ENCODE peak calls at places on chromosomes 6 and 20, in five cellular contexts. F, T, J, U and H are unnamed samples.
A peak's percentile ranks its signal among the peaks of the same experiment; 100 is the strongest.

GRCh38 chr6:26158581-26159416 is 71.6 kb downstream of the HFE start:
- DNase-seq in F (peak; percentile 72), T (peak; percentile 59), J (no peak), U (peak; percentile 59), H (peak; percentile 60)

GRCh38 chr6:72825265-72825918 is 203.5 kb downstream of the KCNQ5 start:
- DNase-seq in F (no peak), T (no peak), J (no peak), U (peak; percentile 73), H (no peak)

GRCh38 chr6:25640446-25640845 is 11.6 kb upstream of the SCGN start:
- DNase-seq in F (peak; percentile 12), T (no peak), J (no peak), U (no peak), H (no peak)

GRCh38 chr6:157406666-157407065 is 25.7 kb downstream of the ZDHHC14 start:
- DNase-seq in F (no peak), T (no peak), J (no peak), U (no peak), H (no peak)

GRCh38 chr6:113690255-113690956 is 166.7 kb upstream of the MARCKS start:
- DNase-seq in F (no peak), T (no peak), J (no peak), U (peak; percentile 90), H (peak; percentile 84)

GRCh38 chr20:46056970-46057855 is 28.2 kb downstream of the SLC12A5 start:
- DNase-seq in F (peak; percentile 57), T (no peak), J (peak; percentile 20), U (peak; percentile 57), H (peak; percentile 86)

GRCh38 chr6:113397229-113397628 is 459.9 kb upstream of the MARCKS start:
- DNase-seq in F (no peak), T (no peak), J (no peak), U (peak; percentile 43), H (no peak)

GRCh38 chr6:5334341-5334740 is 73.0 kb downstream of the FARS2 start:
- DNase-seq in F (no peak), T (no peak), J (no peak), U (peak; percentile 3), H (peak; percentile 7)

GRCh38 chr20:51156041-51156795 is 133.3 kb upstream of the KCNG1 start:
- DNase-seq in F (no peak), T (no peak), J (no peak), U (peak; percentile 93), H (peak; percentile 69)

GRCh38 chr20:25238319-25239037 is 9.4 kb upstream of the PYGB start:
- DNase-seq in F (no peak), T (no peak), J (no peak), U (peak; percentile 54), H (no peak)

GRCh38 chr6:49856282-49856681 is 10.1 kb downstream of the CRISP1 start:
- DNase-seq in F (no peak), T (no peak), J (no peak), U (no peak), H (no peak)

GRCh38 chr6:119348308-119349040 is 1.1 kb downstream of the MAN1A1 start:
- DNase-seq in F (peak; percentile 32), T (peak; percentile 92), J (no peak), U (no peak), H (peak; percentile 39)

GRCh38 chr6:53269827-53270226 is 78.9 kb downstream of the ELOVL5 start:
- DNase-seq in F (no peak), T (no peak), J (no peak), U (no peak), H (no peak)

GRCh38 chr6:22980446-22980845 is 411.1 kb downstream of the HDGFL1 start:
- DNase-seq in F (no peak), T (no peak), J (no peak), U (peak; percentile 7), H (peak; percentile 25)

GRCh38 chr6:152471459-152472070 is 165.6 kb downstream of the SYNE1 start:
- DNase-seq in F (peak; percentile 41), T (no peak), J (no peak), U (no peak), H (no peak)

GRCh38 chr6:154219250-154219649 is 137.4 kb downstream of the IPCEF1 start:
- DNase-seq in F (no peak), T (no peak), J (no peak), U (no peak), H (no peak)

GRCh38 chr20:46060301-46060881 is 29.4 kb downstream of the NCOA5 start:
- DNase-seq in F (no peak), T (no peak), J (no peak), U (peak; percentile 10), H (no peak)

GRCh38 chr20:44309763-44310663 is 989 bp downstream of the FITM2 start:
- DNase-seq in F (peak; percentile 47), T (no peak), J (no peak), U (peak; percentile 74), H (peak; percentile 91)

GRCh38 chr6:111477481-111477938 is 5.5 kb downstream of the REV3L start:
- DNase-seq in F (no peak), T (no peak), J (no peak), U (no peak), H (no peak)

GRCh38 chr6:29845405-29846006 is 17.9 kb downstream of the HLA-G start:
- DNase-seq in F (no peak), T (no peak), J (no peak), U (no peak), H (no peak)

GRCh38 chr6:73302339-73302738 is 39.3 kb upstream of the KHDC1 start:
- DNase-seq in F (no peak), T (no peak), J (no peak), U (no peak), H (no peak)

GRCh38 chr20:4666001-4666470 is 55.7 kb upstream of the PRND start:
- DNase-seq in F (no peak), T (no peak), J (no peak), U (peak; percentile 51), H (no peak)

GRCh38 chr6:168120390-168121307 is 41.6 kb upstream of the FRMD1 start:
- DNase-seq in F (no peak), T (no peak), J (no peak), U (no peak), H (no peak)

GRCh38 chr6:72784581-72784980 is 162.7 kb downstream of the KCNQ5 start:
- DNase-seq in F (no peak), T (no peak), J (no peak), U (peak; percentile 48), H (peak; percentile 51)

GRCh38 chr6:142416179-142416578 is 114.4 kb downstream of the ADGRG6 start:
- DNase-seq in F (no peak), T (no peak), J (no peak), U (peak; percentile 97), H (no peak)

GRCh38 chr6:159977242-159978214 is 8.6 kb downstream of the IGF2R start:
- DNase-seq in F (peak; percentile 46), T (no peak), J (no peak), U (peak; percentile 87), H (no peak)

GRCh38 chr6:112434896-112435295 is 87.8 kb downstream of the RFPL4B start:
- DNase-seq in F (no peak), T (no peak), J (no peak), U (no peak), H (no peak)

GRCh38 chr20:5696011-5696559 is 54.1 kb upstream of the SHLD1 start:
- DNase-seq in F (peak; percentile 2), T (peak; percentile 79), J (no peak), U (peak; percentile 96), H (no peak)

GRCh38 chr6:6545616-6546317 is 42.8 kb upstream of the LY86 start:
- DNase-seq in F (no peak), T (no peak), J (no peak), U (no peak), H (no peak)
- H3K4me3 ChIP-seq in F (peak overlapping the region; percentile 25), T (no peak overlapping the region), J (peak overlapping the region; percentile 54), U (peak overlapping the region; percentile 10), H (peak overlapping the region; percentile 22)

DNA sequence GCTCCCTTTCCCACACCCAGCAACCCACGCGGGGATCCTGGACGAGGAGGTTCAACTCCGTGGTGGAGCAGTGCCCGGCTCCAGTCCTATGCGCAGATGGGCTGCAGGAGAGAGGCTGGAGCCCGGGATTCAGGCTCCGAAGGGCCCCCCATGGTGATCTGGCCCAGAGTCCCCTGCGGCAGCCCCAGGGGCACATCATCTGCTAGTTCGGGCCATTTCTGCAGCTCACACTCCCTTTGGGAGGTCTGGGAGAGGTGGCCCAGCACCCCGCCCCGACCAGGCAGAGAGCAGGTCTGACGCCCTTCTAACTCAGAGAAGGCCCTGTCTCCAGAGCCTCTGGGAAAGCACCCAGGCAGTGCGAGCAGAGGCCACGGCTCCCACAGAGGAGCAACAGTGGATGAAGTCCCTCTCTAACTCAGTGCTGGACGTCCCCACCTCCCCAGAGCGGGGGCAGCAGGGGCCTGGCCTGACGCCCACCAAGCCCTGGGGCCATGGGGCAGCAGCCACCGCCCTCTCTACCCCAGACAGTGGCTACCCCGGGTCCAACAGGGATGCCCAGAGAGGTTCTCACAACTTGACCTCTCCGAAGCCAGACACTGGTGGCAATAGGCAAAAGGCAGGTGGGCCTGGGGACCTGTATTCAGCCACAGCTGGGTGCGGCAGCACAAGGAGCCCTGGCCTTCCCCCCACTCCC is 3.3 kb downstream of the KCNQ2 start:
- DNase-seq in F (no peak), T (no peak), J (no peak), U (no peak), H (no peak)
- H3K4me3 ChIP-seq in F (no peak overlapping the region), T (no peak overlapping the region), J (no peak overlapping the region), U (no peak overlapping the region), H (no peak overlapping the region)

DNA sequence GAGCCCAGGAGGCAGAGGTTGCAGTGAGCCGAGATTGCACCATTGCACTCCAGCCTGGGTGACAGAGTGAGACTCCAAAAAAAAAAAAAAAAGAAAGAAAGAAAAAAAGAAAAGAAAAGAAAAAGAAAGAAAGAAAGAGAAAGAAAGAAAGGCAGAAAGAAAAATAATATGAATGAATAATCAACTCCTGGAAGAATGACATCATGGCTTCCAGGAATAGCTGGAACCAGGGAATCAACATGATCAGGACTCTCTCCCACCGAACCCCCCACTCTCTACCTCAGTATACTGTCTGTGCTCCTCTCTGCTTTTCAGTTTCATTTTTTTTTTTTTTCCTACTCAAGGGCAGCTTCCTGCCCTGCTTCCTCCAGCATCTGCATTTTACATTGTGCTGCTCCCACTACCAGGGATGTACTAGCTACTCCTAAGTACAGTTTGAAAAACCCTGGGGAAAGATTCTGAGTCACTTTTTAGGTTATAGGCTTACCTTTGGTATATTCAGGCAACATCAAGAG is 19.7 kb upstream of the MTCL3 start:
- DNase-seq in F (no peak), T (no peak), J (no peak), U (no peak), H (no peak)
- H3K4me3 ChIP-seq in F (no peak overlapping the region), T (no peak overlapping the region), J (no peak overlapping the region), U (no peak overlapping the region), H (no peak overlapping the region)

GRCh38 chr20:16699287-16699686 is 30.5 kb upstream of the SNRPB2 start:
- DNase-seq in F (no peak), T (no peak), J (no peak), U (no peak), H (no peak)

GRCh38 chr20:16692442-16692841 is 37.4 kb upstream of the SNRPB2 start:
- DNase-seq in F (no peak), T (no peak), J (no peak), U (no peak), H (no peak)

GRCh38 chr20:16691381-16691780 is 38.4 kb upstream of the SNRPB2 start:
- DNase-seq in F (no peak), T (no peak), J (no peak), U (no peak), H (no peak)

GRCh38 chr20:16694176-16694575 is 35.6 kb upstream of the SNRPB2 start:
- DNase-seq in F (no peak), T (no peak), J (no peak), U (no peak), H (no peak)

DNA sequence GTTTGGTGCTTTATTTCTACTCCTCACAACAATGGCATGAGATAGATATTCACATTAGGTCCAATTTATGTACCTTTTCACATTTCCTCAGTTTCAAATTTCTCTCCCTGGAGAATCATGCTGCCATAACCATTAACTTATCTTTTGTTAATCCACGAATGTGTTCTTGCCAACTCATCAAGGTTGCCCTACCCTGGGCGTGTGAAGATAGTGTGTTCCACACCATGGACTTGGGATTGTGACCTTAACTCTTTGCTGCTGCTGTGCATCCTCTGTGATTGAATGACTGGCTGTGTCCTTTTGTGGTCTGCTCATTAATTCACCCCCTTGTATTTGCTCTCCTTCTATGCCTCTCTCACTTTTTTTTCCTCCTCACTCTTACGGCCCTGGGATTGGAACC is 34.2 kb upstream of the SNRPB2 start:
- DNase-seq in F (no peak), T (no peak), J (no peak), U (no peak), H (no peak)
- H3K4me3 ChIP-seq in F (no peak overlapping the region), T (no peak overlapping the region), J (no peak overlapping the region), U (no peak overlapping the region), H (no peak overlapping the region)